ENCODE peak calls at places on chromosomes 1 and 21, in nine cellular contexts. One of them, this sample, is unnamed.

GRCh38 chr1:33903210-33903589 is 39.3 kb downstream of the HMGB4 start:
- DNase-seq in GM23248: peak
- DNase-seq in stimulated activated naive B cell treated with anti-CD40 and anti-IgM and Interleukin-4, amounts not matched to agents 10 μg/mL and 1 μg/mL and 100 μg/mL, for 72 hours: no peak
- DNase-seq in fibroblast of the aortic adventitia: peak
- DNase-seq in psoas muscle: no peak
- DNase-seq in NCI-H1930: no peak
- DNase-seq in left ventricle myocardium superior: no peak
- DNase-seq in anterior cingulate cortex: no peak
- DNase-seq in H4: no peak
- DNase-seq in this sample: no peak

GRCh38 chr21:42836402-42836666 is 43.0 kb downstream of the WDR4 start:
- DNase-seq in fibroblast of the aortic adventitia: no peak
- DNase-seq in GM23248: no peak
- DNase-seq in psoas muscle: no peak
- DNase-seq in left ventricle myocardium superior: no peak
- DNase-seq in H4: no peak
- DNase-seq in stimulated activated naive B cell treated with anti-CD40 and anti-IgM and Interleukin-4, amounts not matched to agents 10 μg/mL and 1 μg/mL and 100 μg/mL, for 72 hours: no peak
- DNase-seq in anterior cingulate cortex: no peak
- DNase-seq in NCI-H1930: no peak
- DNase-seq in this sample: no peak

GRCh38 chr1:28392027-28392652 is 22.6 kb downstream of the PHACTR4 start:
- DNase-seq in fibroblast of the aortic adventitia: peak
- DNase-seq in NCI-H1930: no peak
- DNase-seq in anterior cingulate cortex: no peak
- DNase-seq in left ventricle myocardium superior: no peak
- DNase-seq in GM23248: peak
- DNase-seq in stimulated activated naive B cell treated with anti-CD40 and anti-IgM and Interleukin-4, amounts not matched to agents 10 μg/mL and 1 μg/mL and 100 μg/mL, for 72 hours: no peak
- DNase-seq in H4: peak
- DNase-seq in psoas muscle: no peak
- DNase-seq in this sample: no peak

GRCh38 chr1:210321552-210321951 is 7.2 kb upstream of the HHAT start:
- DNase-seq in GM23248: no peak
- DNase-seq in psoas muscle: no peak
- DNase-seq in anterior cingulate cortex: no peak
- DNase-seq in fibroblast of the aortic adventitia: no peak
- DNase-seq in stimulated activated naive B cell treated with anti-CD40 and anti-IgM and Interleukin-4, amounts not matched to agents 10 μg/mL and 1 μg/mL and 100 μg/mL, for 72 hours: no peak
- DNase-seq in NCI-H1930: no peak
- DNase-seq in H4: no peak
- DNase-seq in left ventricle myocardium superior: no peak
- DNase-seq in this sample: no peak

GRCh38 chr1:182392045-182393028 is 747 bp upstream of the GLUL start:
- DNase-seq in NCI-H1930: peak
- DNase-seq in H4: no peak
- DNase-seq in left ventricle myocardium superior: peak
- DNase-seq in fibroblast of the aortic adventitia: peak
- DNase-seq in stimulated activated naive B cell treated with anti-CD40 and anti-IgM and Interleukin-4, amounts not matched to agents 10 μg/mL and 1 μg/mL and 100 μg/mL, for 72 hours: no peak
- DNase-seq in psoas muscle: no peak
- DNase-seq in anterior cingulate cortex: no peak
- DNase-seq in GM23248: peak
- DNase-seq in this sample: no peak

GRCh38 chr21:33761104-33762036 is 119.1 kb downstream of the ITSN1 start:
- DNase-seq in psoas muscle: no peak
- DNase-seq in left ventricle myocardium superior: no peak
- DNase-seq in GM23248: peak
- DNase-seq in stimulated activated naive B cell treated with anti-CD40 and anti-IgM and Interleukin-4, amounts not matched to agents 10 μg/mL and 1 μg/mL and 100 μg/mL, for 72 hours: no peak
- DNase-seq in NCI-H1930: no peak
- DNase-seq in fibroblast of the aortic adventitia: peak
- DNase-seq in anterior cingulate cortex: no peak
- DNase-seq in H4: peak
- DNase-seq in this sample: no peak

GRCh38 chr1:207097871-207098324 is 6.1 kb upstream of the C4BPA start:
- DNase-seq in H4: no peak
- DNase-seq in GM23248: no peak
- DNase-seq in stimulated activated naive B cell treated with anti-CD40 and anti-IgM and Interleukin-4, amounts not matched to agents 10 μg/mL and 1 μg/mL and 100 μg/mL, for 72 hours: peak
- DNase-seq in psoas muscle: no peak
- DNase-seq in anterior cingulate cortex: no peak
- DNase-seq in left ventricle myocardium superior: no peak
- DNase-seq in fibroblast of the aortic adventitia: no peak
- DNase-seq in NCI-H1930: no peak
- DNase-seq in this sample: no peak

GRCh38 chr1:33348676-33349080 is 27.8 kb upstream of the A3GALT2 start:
- DNase-seq in left ventricle myocardium superior: no peak
- DNase-seq in psoas muscle: peak
- DNase-seq in fibroblast of the aortic adventitia: no peak
- DNase-seq in NCI-H1930: no peak
- DNase-seq in GM23248: peak
- DNase-seq in H4: no peak
- DNase-seq in anterior cingulate cortex: no peak
- DNase-seq in stimulated activated naive B cell treated with anti-CD40 and anti-IgM and Interleukin-4, amounts not matched to agents 10 μg/mL and 1 μg/mL and 100 μg/mL, for 72 hours: no peak
- DNase-seq in this sample: no peak

GRCh38 chr21:28423521-28423920 is 569.2 kb downstream of the LTN1 start:
- DNase-seq in H4: no peak
- DNase-seq in GM23248: no peak
- DNase-seq in stimulated activated naive B cell treated with anti-CD40 and anti-IgM and Interleukin-4, amounts not matched to agents 10 μg/mL and 1 μg/mL and 100 μg/mL, for 72 hours: no peak
- DNase-seq in anterior cingulate cortex: no peak
- DNase-seq in psoas muscle: no peak
- DNase-seq in NCI-H1930: no peak
- DNase-seq in left ventricle myocardium superior: no peak
- DNase-seq in fibroblast of the aortic adventitia: no peak
- DNase-seq in this sample: no peak

GRCh38 chr21:33993286-33994231 is 78.0 kb upstream of the ATP5PO start:
- DNase-seq in anterior cingulate cortex: no peak
- DNase-seq in psoas muscle: no peak
- DNase-seq in stimulated activated naive B cell treated with anti-CD40 and anti-IgM and Interleukin-4, amounts not matched to agents 10 μg/mL and 1 μg/mL and 100 μg/mL, for 72 hours: peak
- DNase-seq in H4: no peak
- DNase-seq in left ventricle myocardium superior: no peak
- DNase-seq in fibroblast of the aortic adventitia: no peak
- DNase-seq in NCI-H1930: no peak
- DNase-seq in GM23248: no peak
- DNase-seq in this sample: no peak

GRCh38 chr1:205421728-205422127 is at the start of gene LEMD1:
- DNase-seq in psoas muscle: no peak
- DNase-seq in fibroblast of the aortic adventitia: no peak
- DNase-seq in left ventricle myocardium superior: no peak
- DNase-seq in anterior cingulate cortex: no peak
- DNase-seq in stimulated activated naive B cell treated with anti-CD40 and anti-IgM and Interleukin-4, amounts not matched to agents 10 μg/mL and 1 μg/mL and 100 μg/mL, for 72 hours: no peak
- DNase-seq in NCI-H1930: no peak
- DNase-seq in GM23248: peak
- DNase-seq in H4: no peak
- DNase-seq in this sample: no peak

GRCh38 chr1:11059166-11059989 is 440 bp downstream of the SRM start:
- DNase-seq in GM23248: peak
- DNase-seq in anterior cingulate cortex: no peak
- DNase-seq in stimulated activated naive B cell treated with anti-CD40 and anti-IgM and Interleukin-4, amounts not matched to agents 10 μg/mL and 1 μg/mL and 100 μg/mL, for 72 hours: no peak
- DNase-seq in psoas muscle: peak
- DNase-seq in NCI-H1930: no peak
- DNase-seq in fibroblast of the aortic adventitia: no peak
- DNase-seq in left ventricle myocardium superior: no peak
- DNase-seq in H4: no peak
- DNase-seq in this sample: no peak

GRCh38 chr1:183027031-183027430 is 3.8 kb downstream of the LAMC1 start:
- DNase-seq in H4: no peak
- DNase-seq in NCI-H1930: no peak
- DNase-seq in fibroblast of the aortic adventitia: peak
- DNase-seq in left ventricle myocardium superior: no peak
- DNase-seq in GM23248: peak
- DNase-seq in psoas muscle: no peak
- DNase-seq in stimulated activated naive B cell treated with anti-CD40 and anti-IgM and Interleukin-4, amounts not matched to agents 10 μg/mL and 1 μg/mL and 100 μg/mL, for 72 hours: no peak
- DNase-seq in anterior cingulate cortex: no peak
- DNase-seq in this sample: no peak

This sample was measured in NCI-H2081 treated with DMSO at 0.1 percent for 48 hours.